ENCODE peak calls at places on chromosomes 11 and 22, in five cellular contexts. One of them, this sample, is unnamed.

GRCh38 chr11:36034572-36035331 is 90.9 kb downstream of the LDLRAD3 start:
- DNase-seq in Calu3: no peak
- DNase-seq in PC-9: peak; percentile 97
- DNase-seq in dorsolateral prefrontal cortex: no peak
- DNase-seq in psoas muscle: no peak
- DNase-seq in this sample: no peak

GRCh38 chr11:39741066-39741465 is 1718.4 kb downstream of the LRRC4C start:
- DNase-seq in PC-9: no peak
- DNase-seq in dorsolateral prefrontal cortex: no peak
- DNase-seq in psoas muscle: no peak
- DNase-seq in Calu3: no peak
- DNase-seq in this sample: no peak

GRCh38 chr11:115687934-115688333 is 183.7 kb upstream of the CADM1 start:
- DNase-seq in Calu3: no peak
- DNase-seq in PC-9: no peak
- DNase-seq in psoas muscle: no peak
- DNase-seq in dorsolateral prefrontal cortex: no peak
- DNase-seq in this sample: no peak

GRCh38 chr11:31106963-31107576 is 262.5 kb downstream of the DCDC1 start:
- DNase-seq in psoas muscle: peak; percentile 17
- DNase-seq in Calu3: peak; percentile 73
- DNase-seq in dorsolateral prefrontal cortex: peak; percentile 54
- DNase-seq in PC-9: peak; percentile 42
- DNase-seq in this sample: no peak

GRCh38 chr11:1175461-1176223 is 17.9 kb downstream of the MUC5AC start:
- DNase-seq in PC-9: no peak
- DNase-seq in psoas muscle: no peak
- DNase-seq in Calu3: no peak
- DNase-seq in dorsolateral prefrontal cortex: no peak
- DNase-seq in this sample: no peak

GRCh38 chr22:38758276-38758945 is 2.6 kb upstream of the SUN2 start:
- DNase-seq in PC-9: no peak
- DNase-seq in dorsolateral prefrontal cortex: no peak
- DNase-seq in psoas muscle: no peak
- DNase-seq in Calu3: no peak
- DNase-seq in this sample: no peak

GRCh38 chr11:94325681-94326080 is 21.3 kb downstream of the IZUMO1R start:
- DNase-seq in PC-9: peak; percentile 41
- DNase-seq in dorsolateral prefrontal cortex: no peak
- DNase-seq in psoas muscle: no peak
- DNase-seq in Calu3: peak; percentile 54
- DNase-seq in this sample: no peak

GRCh38 chr11:111730871-111731591 is 35.2 kb downstream of the PPP2R1B start:
- DNase-seq in Calu3: no peak
- DNase-seq in dorsolateral prefrontal cortex: no peak
- DNase-seq in psoas muscle: peak; percentile 74
- DNase-seq in PC-9: no peak
- DNase-seq in this sample: no peak

GRCh38 chr11:60357771-60358170 is 20.6 kb upstream of the MS4A7 start:
- DNase-seq in PC-9: no peak
- DNase-seq in dorsolateral prefrontal cortex: no peak
- DNase-seq in psoas muscle: no peak
- DNase-seq in Calu3: no peak
- DNase-seq in this sample: no peak

GRCh38 chr11:118841469-118842222 is 42.0 kb upstream of the CXCR5 start:
- DNase-seq in PC-9: no peak
- DNase-seq in Calu3: no peak
- DNase-seq in psoas muscle: no peak
- DNase-seq in dorsolateral prefrontal cortex: no peak
- DNase-seq in this sample: no peak

GRCh38 chr22:42160830-42161696 is 30.5 kb upstream of the CYP2D6 start:
- DNase-seq in psoas muscle: no peak
- DNase-seq in Calu3: peak; percentile 13
- DNase-seq in dorsolateral prefrontal cortex: no peak
- DNase-seq in PC-9: no peak
- DNase-seq in this sample: no peak

GRCh38 chr11:96567193-96567592 is 177.4 kb downstream of the JRKL start:
- DNase-seq in psoas muscle: no peak
- DNase-seq in Calu3: no peak
- DNase-seq in PC-9: no peak
- DNase-seq in dorsolateral prefrontal cortex: no peak
- DNase-seq in this sample: no peak

GRCh38 chr11:110176366-110177056 is 83.3 kb downstream of the ZC3H12C start:
- DNase-seq in psoas muscle: no peak
- DNase-seq in dorsolateral prefrontal cortex: no peak
- DNase-seq in PC-9: no peak
- DNase-seq in Calu3: no peak
- DNase-seq in this sample: no peak

GRCh38 chr11:54558407-54558806 is 45.4 kb downstream of the OR4C46 start:
- DNase-seq in psoas muscle: no peak
- DNase-seq in dorsolateral prefrontal cortex: no peak
- DNase-seq in Calu3: no peak
- DNase-seq in PC-9: no peak
- DNase-seq in this sample: no peak

GRCh38 chr11:1858154-1858553 is 5.3 kb downstream of the LSP1 start:
- DNase-seq in dorsolateral prefrontal cortex: no peak
- DNase-seq in Calu3: no peak
- DNase-seq in psoas muscle: no peak
- DNase-seq in PC-9: no peak
- DNase-seq in this sample: no peak

GRCh38 chr11:105132716-105133511 is 6.7 kb downstream of the CARD18 start:
- DNase-seq in PC-9: no peak
- DNase-seq in dorsolateral prefrontal cortex: no peak
- DNase-seq in Calu3: no peak
- DNase-seq in psoas muscle: no peak
- DNase-seq in this sample: no peak

GRCh38 chr22:49862408-49862776 is 8.7 kb downstream of the ZBED4 start:
- DNase-seq in PC-9: no peak
- DNase-seq in psoas muscle: no peak
- DNase-seq in Calu3: no peak
- DNase-seq in dorsolateral prefrontal cortex: no peak
- DNase-seq in this sample: no peak

GRCh38 chr22:50115693-50116092 is 25.9 kb downstream of the MOV10L1 start:
- DNase-seq in psoas muscle: no peak
- DNase-seq in dorsolateral prefrontal cortex: no peak
- DNase-seq in Calu3: no peak
- DNase-seq in PC-9: no peak
- DNase-seq in this sample: no peak

GRCh38 chr22:41770715-41771452 is 29.6 kb upstream of the CCDC134 start:
- DNase-seq in psoas muscle: no peak
- DNase-seq in Calu3: no peak
- DNase-seq in dorsolateral prefrontal cortex: no peak
- DNase-seq in PC-9: peak; percentile 47
- DNase-seq in this sample: no peak

GRCh38 chr22:46251816-46252380 is 1.8 kb upstream of the CDPF1 start:
- DNase-seq in psoas muscle: no peak
- DNase-seq in PC-9: no peak
- DNase-seq in Calu3: no peak
- DNase-seq in dorsolateral prefrontal cortex: no peak
- DNase-seq in this sample: no peak

GRCh38 chr22:46251266-46251665 is 1.2 kb upstream of the CDPF1 start:
- DNase-seq in dorsolateral prefrontal cortex: no peak
- DNase-seq in PC-9: no peak
- DNase-seq in Calu3: no peak
- DNase-seq in psoas muscle: no peak
- DNase-seq in this sample: no peak

GRCh38 chr22:46247443-46247975 is 2.6 kb downstream of the CDPF1 start:
- DNase-seq in psoas muscle: no peak
- DNase-seq in dorsolateral prefrontal cortex: no peak
- DNase-seq in Calu3: no peak
- DNase-seq in PC-9: no peak
- DNase-seq in this sample: no peak

GRCh38 chr22:46250783-46251125 is 661 bp upstream of the CDPF1 start:
- DNase-seq in psoas muscle: no peak
- DNase-seq in PC-9: no peak
- DNase-seq in dorsolateral prefrontal cortex: no peak
- DNase-seq in Calu3: peak; percentile 22
- DNase-seq in this sample: no peak

GRCh38 chr22:46250035-46250782 is at the start of gene CDPF1:
- DNase-seq in PC-9: peak; percentile 77
- DNase-seq in dorsolateral prefrontal cortex: peak; percentile 85
- DNase-seq in psoas muscle: peak; percentile 93
- DNase-seq in Calu3: peak; percentile 94
- DNase-seq in this sample: peak; percentile 67
- TF ChIP-seq CTCF in PC-9: no peak
- TF ChIP-seq CTCF in dorsolateral prefrontal cortex: no peak
- TF ChIP-seq CTCF in psoas muscle: no peak
- TF ChIP-seq CTCF in Calu3: no peak
- TF ChIP-seq CTCF in this sample: no peak

GRCh38 chr11:77557553-77557952 is 32.2 kb upstream of the AQP11 start:
- DNase-seq in psoas muscle: no peak
- DNase-seq in PC-9: no peak
- DNase-seq in Calu3: peak; percentile 51
- DNase-seq in dorsolateral prefrontal cortex: no peak
- DNase-seq in this sample: no peak
- TF ChIP-seq CTCF in psoas muscle: no peak
- TF ChIP-seq CTCF in PC-9: peak; percentile 50
- TF ChIP-seq CTCF in Calu3: no peak
- TF ChIP-seq CTCF in dorsolateral prefrontal cortex: peak; percentile 25
- TF ChIP-seq CTCF in this sample: peak; percentile 45

GRCh38 chr11:25793637-25794036 is 538.3 kb upstream of the ANO3 start:
- DNase-seq in dorsolateral prefrontal cortex: no peak
- DNase-seq in Calu3: no peak
- DNase-seq in PC-9: no peak
- DNase-seq in psoas muscle: no peak
- DNase-seq in this sample: no peak

DNA sequence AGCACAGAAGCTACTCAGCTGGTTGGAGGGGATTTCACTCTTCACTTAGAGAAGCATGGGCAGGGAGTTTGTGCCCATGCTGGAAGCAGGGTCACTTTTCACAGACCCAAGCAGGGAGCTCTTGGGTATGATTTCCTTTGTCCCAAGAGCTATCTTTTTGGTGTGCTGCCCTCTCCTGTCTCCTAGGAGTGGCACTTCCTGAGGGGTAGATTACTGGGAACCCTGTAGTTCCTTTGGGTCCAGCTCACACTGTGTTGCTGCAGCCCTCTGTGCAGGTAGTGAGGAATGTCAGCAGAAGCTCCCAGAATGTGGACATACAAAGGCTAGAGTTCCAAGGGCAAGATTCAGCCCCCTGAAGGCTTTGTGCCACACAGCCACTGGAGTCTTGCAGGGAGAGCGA is 537.1 kb upstream of the ANO3 start:
- DNase-seq in PC-9: no peak
- DNase-seq in dorsolateral prefrontal cortex: no peak
- DNase-seq in psoas muscle: no peak
- DNase-seq in Calu3: no peak
- DNase-seq in this sample: no peak
- TF ChIP-seq CTCF in PC-9: no peak
- TF ChIP-seq CTCF in dorsolateral prefrontal cortex: no peak
- TF ChIP-seq CTCF in psoas muscle: no peak
- TF ChIP-seq CTCF in Calu3: no peak
- TF ChIP-seq CTCF in this sample: no peak

GRCh38 chr11:86037743-86038142 is 31.1 kb downstream of the PICALM start:
- DNase-seq in Calu3: no peak
- DNase-seq in PC-9: no peak
- DNase-seq in dorsolateral prefrontal cortex: no peak
- DNase-seq in psoas muscle: no peak
- DNase-seq in this sample: no peak
- TF ChIP-seq CTCF in Calu3: no peak
- TF ChIP-seq CTCF in PC-9: no peak
- TF ChIP-seq CTCF in dorsolateral prefrontal cortex: no peak
- TF ChIP-seq CTCF in psoas muscle: no peak
- TF ChIP-seq CTCF in this sample: no peak

GRCh38 chr11:62591448-62592215 is at the start of gene TUT1:
- DNase-seq in psoas muscle: peak; percentile 94
- DNase-seq in Calu3: peak; percentile 94
- DNase-seq in PC-9: peak; percentile 100
- DNase-seq in dorsolateral prefrontal cortex: peak; percentile 89
- DNase-seq in this sample: peak; percentile 75
- TF ChIP-seq CTCF in psoas muscle: no peak
- TF ChIP-seq CTCF in Calu3: no peak
- TF ChIP-seq CTCF in PC-9: no peak
- TF ChIP-seq CTCF in dorsolateral prefrontal cortex: peak; percentile 33
- TF ChIP-seq CTCF in this sample: no peak

GRCh38 chr22:37353839-37354238 is 71.5 kb downstream of the CYTH4 start:
- DNase-seq in Calu3: no peak
- DNase-seq in psoas muscle: no peak
- DNase-seq in PC-9: peak; percentile 99
- DNase-seq in dorsolateral prefrontal cortex: no peak
- DNase-seq in this sample: no peak
- TF ChIP-seq CTCF in Calu3: no peak
- TF ChIP-seq CTCF in psoas muscle: no peak
- TF ChIP-seq CTCF in PC-9: no peak
- TF ChIP-seq CTCF in dorsolateral prefrontal cortex: no peak
- TF ChIP-seq CTCF in this sample: no peak

DNA sequence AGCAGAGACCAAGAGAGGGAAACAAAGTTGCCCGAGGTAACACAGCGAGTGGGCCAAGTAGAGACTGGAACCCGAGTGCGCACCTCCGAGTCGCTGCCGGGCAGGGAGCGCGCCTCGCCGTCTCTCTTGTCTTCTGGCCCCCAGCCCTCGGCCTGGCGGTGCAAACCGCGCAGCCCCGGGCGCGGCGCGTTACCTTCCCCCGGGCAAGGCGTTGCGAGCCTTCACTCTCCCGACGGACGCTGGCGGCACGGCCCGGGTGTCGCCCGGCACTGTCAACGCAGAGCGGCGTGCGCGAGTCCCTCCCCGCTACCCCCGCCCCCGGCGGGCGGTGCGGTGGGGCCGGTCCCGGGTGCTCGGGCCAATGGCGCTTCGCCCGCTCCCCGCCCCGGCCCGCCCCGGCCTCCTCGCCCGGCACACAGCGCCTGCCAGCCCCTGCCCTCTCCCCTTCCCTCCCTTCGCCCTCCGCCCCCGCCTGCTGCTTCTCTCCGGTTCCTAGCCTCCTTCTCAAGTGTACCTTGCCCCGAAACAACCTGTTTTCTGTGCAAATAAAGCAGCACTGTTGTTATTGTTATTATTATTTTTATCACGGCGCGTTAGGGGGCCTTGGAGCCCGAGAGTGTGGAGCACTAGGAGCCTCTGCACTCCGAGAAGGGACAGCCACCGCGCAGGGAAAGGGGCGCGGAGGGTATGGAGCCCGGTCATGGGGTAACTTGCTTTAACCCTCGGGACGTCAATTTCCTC is at the start of gene SYTL2:
- DNase-seq in psoas muscle: peak; percentile 74
- DNase-seq in PC-9: peak; percentile 73
- DNase-seq in dorsolateral prefrontal cortex: peak; percentile 65
- DNase-seq in Calu3: peak; percentile 75
- DNase-seq in this sample: peak; percentile 57
- TF ChIP-seq CTCF in psoas muscle: peak; percentile 8
- TF ChIP-seq CTCF in PC-9: no peak
- TF ChIP-seq CTCF in dorsolateral prefrontal cortex: peak; percentile 13
- TF ChIP-seq CTCF in Calu3: no peak
- TF ChIP-seq CTCF in this sample: no peak